ENCODE peak calls at places on chromosome 6, in five cellular contexts. E, W, C, Z and H are unnamed samples.

GRCh38 chr6:56230976-56231566 is 16.3 kb downstream of the COL21A1 start:
- DNase-seq in W (no peak), Z (no peak), C (no peak), E (no peak), H (no peak)

GRCh38 chr6:105874835-105875626 is 211.1 kb upstream of the PRDM1 start:
- DNase-seq in C (no peak), E (no peak), W (no peak), Z (no peak), H (no peak)

GRCh38 chr6:158170656-158171081 is 2.5 kb downstream of the GTF2H5 start:
- DNase-seq in C (peak), W (peak), E (no peak), Z (no peak), H (no peak)

GRCh38 chr6:123804771-123805540 is 1.3 kb downstream of the NKAIN2 start:
- DNase-seq in Z (no peak), C (no peak), W (no peak), E (no peak), H (no peak)

GRCh38 chr6:22362361-22362760 is 65.5 kb upstream of the PRL start:
- DNase-seq in W (no peak), C (no peak), E (no peak), Z (no peak), H (no peak)

GRCh38 chr6:24127316-24127715 is 1.3 kb downstream of the NRSN1 start:
- DNase-seq in W (no peak), Z (no peak), E (no peak), C (no peak), H (no peak)

GRCh38 chr6:147201885-147202515 is 2.2 kb upstream of the STXBP5 start:
- DNase-seq in W (peak), C (peak), Z (no peak), E (no peak), H (peak)

GRCh38 chr6:161915456-161915964 is 641.6 kb upstream of the AGPAT4 start:
- DNase-seq in E (no peak), Z (no peak), C (no peak), W (no peak), H (no peak)

GRCh38 chr6:43949451-43950110 is 177.7 kb downstream of the MRPL14 start:
- DNase-seq in C (peak), W (no peak), E (no peak), Z (no peak), H (no peak)

GRCh38 chr6:107511410-107512070 is 21.6 kb downstream of the SOBP start:
- DNase-seq in W (no peak), C (no peak), E (peak), Z (no peak), H (peak)

GRCh38 chr6:106927531-106928398 is 46.8 kb downstream of the CD24 start:
- DNase-seq in E (peak), W (peak), Z (no peak), C (peak), H (no peak)

GRCh38 chr6:10316327-10316726 is 98.5 kb downstream of the TFAP2A start:
- DNase-seq in Z (peak), W (no peak), E (no peak), C (peak), H (no peak)

GRCh38 chr6:81938014-81938761 is 185.7 kb upstream of the TENT5A start:
- DNase-seq in C (peak), Z (no peak), E (no peak), W (peak), H (no peak)

GRCh38 chr6:90144396-90144795 is 152.2 kb downstream of the BACH2 start:
- DNase-seq in Z (no peak), C (no peak), E (no peak), W (no peak), H (no peak)

GRCh38 chr6:61868507-61869080 is 417.4 kb downstream of the KHDRBS2 start:
- DNase-seq in C (no peak), E (no peak), W (no peak), Z (no peak), H (no peak)

GRCh38 chr6:53984163-53984562 is 127.1 kb upstream of the MLIP start:
- DNase-seq in C (peak), Z (no peak), W (peak), E (no peak), H (no peak)

GRCh38 chr6:132425176-132425575 is 23.9 kb upstream of the MOXD1 start:
- DNase-seq in W (no peak), Z (no peak), C (no peak), E (no peak), H (no peak)

GRCh38 chr6:30096829-30097228 is 16.1 kb downstream of the TRIM31 start:
- DNase-seq in C (no peak), Z (no peak), W (no peak), E (no peak), H (no peak)

GRCh38 chr6:33126101-33126714 is 50.4 kb downstream of the HLA-DPB1 start:
- DNase-seq in E (peak), W (peak), C (peak), Z (no peak), H (peak)

GRCh38 chr6:28659250-28659566 is 133.5 kb downstream of the GPX5 start:
- DNase-seq in Z (no peak), E (no peak), W (no peak), C (no peak), H (no peak)

GRCh38 chr6:69732045-69732444 is 64.8 kb downstream of the LMBRD1 start:
- DNase-seq in C (peak), Z (no peak), E (no peak), W (peak), H (no peak)

GRCh38 chr6:119602215-119603178 is 252.9 kb upstream of the MAN1A1 start:
- DNase-seq in W (peak), Z (no peak), E (no peak), C (peak), H (no peak)

GRCh38 chr6:1181939-1182338 is 130.0 kb upstream of the FOXQ1 start:
- DNase-seq in Z (no peak), C (no peak), W (no peak), E (no peak), H (no peak)

GRCh38 chr6:27183082-27183832 is 64.2 kb upstream of the PRSS16 start:
- DNase-seq in Z (no peak), W (peak), C (no peak), E (no peak), H (no peak)

GRCh38 chr6:137852346-137852745 is 14.7 kb upstream of the TNFAIP3 start:
- DNase-seq in C (no peak), Z (no peak), W (peak), E (no peak), H (no peak)

GRCh38 chr6:28871335-28872156 is 52.2 kb downstream of the TRIM27 start:
- DNase-seq in E (no peak), W (no peak), C (no peak), Z (no peak), H (no peak)

GRCh38 chr6:47302043-47302442 is 7.7 kb downstream of the TNFRSF21 start:
- DNase-seq in W (no peak), E (no peak), Z (no peak), C (no peak), H (no peak)

GRCh38 chr6:65728879-65729479 is 22.0 kb upstream of the EYS start:
- DNase-seq in Z (no peak), W (no peak), C (no peak), E (no peak), H (no peak)

GRCh38 chr6:137827411-137827940 is 39.6 kb upstream of the TNFAIP3 start:
- DNase-seq in Z (no peak), W (no peak), C (no peak), E (no peak), H (no peak)

GRCh38 chr6:144617231-144618199 is 332.4 kb downstream of the UTRN start:
- DNase-seq in W (no peak), Z (no peak), C (peak), E (no peak), H (no peak)

GRCh38 chr6:166586424-166587156 is at the start of gene RAMACL:
- DNase-seq in W (no peak), Z (no peak), E (no peak), C (no peak), H (no peak)

GRCh38 chr6:122604676-122605075 is 5.5 kb upstream of the PKIB start:
- DNase-seq in Z (no peak), E (no peak), W (no peak), C (no peak), H (no peak)

GRCh38 chr6:21615504-21615903 is 22.0 kb downstream of the SOX4 start:
- DNase-seq in C (no peak), W (peak), Z (no peak), E (no peak), H (no peak)

GRCh38 chr6:169975701-169976100 is 224.3 kb downstream of the ERMARD start:
- DNase-seq in W (no peak), E (no peak), C (no peak), Z (no peak), H (no peak)

GRCh38 chr6:37170273-37171140 is 555 bp downstream of the PIM1 start:
- DNase-seq in C (peak), W (peak), E (peak), Z (peak), H (peak)

GRCh38 chr6:43950731-43951062 is 176.6 kb downstream of the MRPL14 start:
- DNase-seq in C (no peak), Z (no peak), E (no peak), W (no peak), H (no peak)

GRCh38 chr6:79589701-79590100 is 41.4 kb upstream of the SH3BGRL2 start:
- DNase-seq in E (no peak), W (no peak), Z (no peak), C (no peak), H (no peak)

GRCh38 chr6:34663887-34664269 is 32.7 kb downstream of the ILRUN start:
- DNase-seq in Z (no peak), E (no peak), W (peak), C (no peak), H (no peak)

GRCh38 chr6:34661379-34661778 is 35.2 kb downstream of the ILRUN start:
- DNase-seq in Z (no peak), W (no peak), E (no peak), C (no peak), H (no peak)

GRCh38 chr6:34663371-34663770 is 33.2 kb downstream of the ILRUN start:
- DNase-seq in C (no peak), Z (no peak), E (no peak), W (no peak), H (no peak)

GRCh38 chr6:34665019-34665418 is 31.5 kb downstream of the ILRUN start:
- DNase-seq in E (no peak), W (no peak), Z (no peak), C (no peak), H (no peak)

DNA sequence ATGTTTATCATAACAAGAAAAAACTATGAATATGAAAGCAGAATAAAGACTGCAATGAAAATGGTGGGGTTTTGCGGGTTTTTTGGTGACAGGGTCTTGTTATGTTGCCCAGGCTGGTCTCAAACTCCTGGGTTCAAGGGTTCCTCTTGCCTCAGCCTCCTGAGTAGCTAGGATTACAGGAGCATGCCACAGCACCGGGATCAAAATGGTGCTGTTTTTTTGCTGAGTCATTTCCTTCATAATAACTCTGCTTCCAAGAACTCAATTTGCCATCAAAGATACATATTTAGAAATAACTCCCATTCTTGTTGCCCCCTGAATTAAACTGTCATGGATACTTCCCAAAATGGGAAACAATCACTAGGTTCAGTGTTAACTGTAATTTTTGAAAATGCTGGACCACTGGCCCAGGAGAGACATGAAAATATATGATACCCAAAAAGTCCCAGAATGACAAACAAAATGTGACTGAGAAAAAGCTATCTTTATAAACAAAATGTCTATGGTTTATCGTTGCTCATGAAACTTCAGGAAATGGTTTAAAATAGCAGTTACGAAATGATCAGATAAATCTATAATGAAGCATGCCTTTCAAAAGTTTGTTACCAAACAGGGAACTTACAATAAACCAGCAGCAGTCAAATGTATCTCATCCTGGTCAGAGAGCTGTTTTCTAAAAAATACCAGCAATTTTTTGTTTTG is 32.1 kb downstream of the ILRUN start:
- DNase-seq in E (no peak), Z (no peak), W (peak), C (peak), H (no peak)
- H3K4me3 ChIP-seq in E (no peak), Z (no peak), W (no peak), C (no peak), H (no peak)

GRCh38 chr6:73169111-73169510 is 56.2 kb downstream of the KHDC1L start:
- DNase-seq in W (no peak), Z (no peak), C (no peak), E (no peak), H (no peak)
- TF ChIP-seq CTCF in W (no peak), Z (no peak), C (no peak), E (no peak), H (no peak)

GRCh38 chr6:154329350-154330170 is 27.0 kb downstream of the IPCEF1 start:
- DNase-seq in Z (no peak), C (no peak), W (no peak), E (no peak), H (no peak)
- H3K4me3 ChIP-seq in Z (no peak), C (peak), W (no peak), E (no peak), H (no peak)

GRCh38 chr6:7106752-7107577 is 796 bp upstream of the RREB1 start:
- DNase-seq in W (peak), E (peak), Z (peak), C (no peak), H (peak)
- TF ChIP-seq CTCF in W (peak), E (peak), Z (no peak), C (peak), H (no peak)

GRCh38 chr6:167827062-167827587 is 414 bp downstream of the AFDN start:
- DNase-seq in W (peak), E (peak), Z (no peak), C (peak), H (no peak)

GRCh38 chr6:167827588-167828324 is 1.0 kb downstream of the AFDN start:
- DNase-seq in E (peak), Z (peak), W (peak), C (peak), H (peak)

GRCh38 chr6:167826230-167827061 is at the start of gene AFDN:
- DNase-seq in Z (peak), W (peak), C (peak), E (peak), H (peak)

GRCh38 chr6:167829513-167829912 is 2.8 kb downstream of the AFDN start:
- DNase-seq in Z (no peak), C (no peak), E (no peak), W (no peak), H (no peak)

GRCh38 chr6:167828325-167828956 is 1.7 kb downstream of the AFDN start:
- DNase-seq in Z (no peak), E (no peak), W (no peak), C (no peak), H (no peak)
- H3K4me3 ChIP-seq in Z (no peak), E (peak), W (peak), C (no peak), H (peak)

GRCh38 chr6:112986270-112986669 is 639.1 kb downstream of the RFPL4B start:
- DNase-seq in Z (no peak), C (no peak), W (no peak), E (no peak), H (no peak)

GRCh38 chr6:112988748-112989147 is 641.6 kb downstream of the RFPL4B start:
- DNase-seq in W (no peak), C (no peak), E (no peak), Z (no peak), H (no peak)

GRCh38 chr6:112990971-112991370 is 643.8 kb downstream of the RFPL4B start:
- DNase-seq in Z (no peak), W (no peak), C (peak), E (no peak), H (no peak)

DNA sequence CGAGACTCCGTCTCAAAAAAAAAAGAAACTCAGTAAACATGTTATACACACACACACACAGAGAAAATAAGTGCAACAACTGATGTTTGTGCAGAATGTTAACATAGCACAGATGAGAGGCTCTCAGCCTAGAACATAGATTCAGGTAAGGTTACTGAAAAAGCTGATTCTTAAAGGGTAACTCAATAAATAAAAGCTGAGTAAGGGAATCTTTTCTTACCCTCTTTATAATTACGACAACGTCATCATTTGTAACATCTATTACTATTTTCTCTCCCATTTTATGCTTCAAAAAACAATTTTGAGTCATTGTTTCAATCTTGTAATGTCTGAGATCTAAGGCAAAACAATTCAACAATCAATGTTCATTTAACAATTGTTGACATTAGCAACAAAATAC is 644.8 kb downstream of the RFPL4B start:
- DNase-seq in E (no peak), Z (no peak), C (no peak), W (no peak), H (no peak)
- TF ChIP-seq CTCF in E (no peak), Z (no peak), C (no peak), W (no peak), H (no peak)

GRCh38 chr6:139764498-139764986 is 390.1 kb upstream of the CITED2 start:
- DNase-seq in E (no peak), W (peak), C (peak), Z (peak), H (peak)
- H3K4me3 ChIP-seq in E (no peak), W (no peak), C (no peak), Z (no peak), H (peak)

GRCh38 chr6:34235605-34236422 is 859 bp upstream of the HMGA1 start:
- DNase-seq in W (peak), Z (peak), E (peak), C (peak), H (peak)
- TF ChIP-seq CTCF in W (peak), Z (no peak), E (no peak), C (peak), H (no peak)

GRCh38 chr6:45737331-45738056 is 278.2 kb downstream of the CLIC5 start:
- DNase-seq in W (no peak), C (no peak), E (no peak), Z (no peak), H (no peak)
- H3K4me3 ChIP-seq in W (no peak), C (no peak), E (no peak), Z (no peak), H (no peak)